ENCODE peak calls at places on chromosomes 16 and 17, in five cellular contexts. H, U, Y, L and V are unnamed samples.

GRCh38 chr16:71461686-71462648 is at the start of gene ZNF23:
- DNase-seq in H (peak), U (peak), Y (peak), L (peak), V (peak)

GRCh38 chr16:88014201-88014781 is 63.1 kb downstream of the BANP start:
- DNase-seq in H (no peak), U (no peak), Y (no peak), L (no peak), V (no peak)

GRCh38 chr16:68715471-68715870 is 21.6 kb upstream of the CDH1 start:
- DNase-seq in H (no peak), U (no peak), Y (no peak), L (peak), V (no peak)

GRCh38 chr16:81374514-81374913 is 59.8 kb downstream of the GAN start:
- DNase-seq in H (no peak), U (no peak), Y (no peak), L (no peak), V (no peak)

GRCh38 chr17:55580596-55581133 is 69.4 kb upstream of the SMIM36 start:
- DNase-seq in H (no peak), U (no peak), Y (no peak), L (no peak), V (no peak)

GRCh38 chr17:82236142-82236971 is 7.5 kb downstream of the SLC16A3 start:
- DNase-seq in H (peak), U (no peak), Y (peak), L (peak), V (no peak)

GRCh38 chr17:4221899-4222659 is 41.7 kb downstream of the ANKFY1 start:
- DNase-seq in H (no peak), U (no peak), Y (no peak), L (no peak), V (no peak)

GRCh38 chr16:29680180-29680598 is 1.2 kb downstream of the QPRT start:
- DNase-seq in H (no peak), U (no peak), Y (peak), L (no peak), V (no peak)

GRCh38 chr17:12985431-12986285 is 32.2 kb downstream of the ELAC2 start:
- DNase-seq in H (no peak), U (no peak), Y (no peak), L (no peak), V (no peak)

GRCh38 chr17:13367154-13367553 is 234.6 kb downstream of the HS3ST3A1 start:
- DNase-seq in H (no peak), U (no peak), Y (no peak), L (no peak), V (no peak)

GRCh38 chr16:88739975-88740726 is 33.8 kb downstream of the CTU2 start:
- DNase-seq in H (no peak), U (no peak), Y (no peak), L (no peak), V (no peak)